ENCODE peak calls at places on chromosomes 1 and 21, in ten cellular contexts. One of them, this sample, is unnamed.

GRCh38 chr1:55605155-55605554 is 390.0 kb upstream of the USP24 start:
- DNase-seq in adrenal gland: no peak
- DNase-seq in stomach: no peak
- DNase-seq in testis: no peak
- DNase-seq in IMR-90: no peak
- DNase-seq in thyroid gland: no peak
- DNase-seq in A549: no peak
- DNase-seq in ovary: no peak
- DNase-seq in transverse colon: no peak
- DNase-seq in breast epithelium: no peak
- DNase-seq in this sample: no peak

GRCh38 chr1:39695011-39695410 is 3.8 kb upstream of the HPCAL4 start:
- DNase-seq in adrenal gland: no peak
- DNase-seq in stomach: no peak
- DNase-seq in testis: no peak
- DNase-seq in IMR-90: peak; percentile 25
- DNase-seq in thyroid gland: no peak
- DNase-seq in A549: no peak
- DNase-seq in ovary: no peak
- DNase-seq in transverse colon: no peak
- DNase-seq in breast epithelium: no peak
- DNase-seq in this sample: no peak

GRCh38 chr1:55285849-55286248 is 70.7 kb upstream of the USP24 start:
- DNase-seq in adrenal gland: no peak
- DNase-seq in stomach: no peak
- DNase-seq in testis: no peak
- DNase-seq in IMR-90: no peak
- DNase-seq in thyroid gland: no peak
- DNase-seq in A549: peak; percentile 51
- DNase-seq in ovary: no peak
- DNase-seq in transverse colon: no peak
- DNase-seq in breast epithelium: no peak
- DNase-seq in this sample: no peak

GRCh38 chr1:65084068-65084467 is 63.9 kb upstream of the AK4 start:
- DNase-seq in adrenal gland: no peak
- DNase-seq in stomach: no peak
- DNase-seq in testis: no peak
- DNase-seq in IMR-90: no peak
- DNase-seq in thyroid gland: no peak
- DNase-seq in A549: no peak
- DNase-seq in ovary: no peak
- DNase-seq in transverse colon: no peak
- DNase-seq in breast epithelium: no peak
- DNase-seq in this sample: no peak

GRCh38 chr1:175089319-175089718 is 21.7 kb downstream of the TNN start:
- DNase-seq in adrenal gland: no peak
- DNase-seq in stomach: no peak
- DNase-seq in testis: no peak
- DNase-seq in IMR-90: no peak
- DNase-seq in thyroid gland: no peak
- DNase-seq in A549: no peak
- DNase-seq in ovary: no peak
- DNase-seq in transverse colon: no peak
- DNase-seq in breast epithelium: no peak
- DNase-seq in this sample: no peak

GRCh38 chr1:210407207-210407886 is 78.6 kb downstream of the HHAT start:
- DNase-seq in adrenal gland: peak; percentile 79
- DNase-seq in stomach: peak; percentile 77
- DNase-seq in testis: peak; percentile 87
- DNase-seq in IMR-90: peak; percentile 56
- DNase-seq in thyroid gland: peak; percentile 67
- DNase-seq in A549: peak; percentile 60
- DNase-seq in ovary: peak; percentile 66
- DNase-seq in transverse colon: peak; percentile 76
- DNase-seq in breast epithelium: peak; percentile 71
- DNase-seq in this sample: peak; percentile 73

GRCh38 chr1:240001177-240001740 is 90.4 kb upstream of the FMN2 start:
- DNase-seq in adrenal gland: no peak
- DNase-seq in stomach: no peak
- DNase-seq in testis: no peak
- DNase-seq in IMR-90: no peak
- DNase-seq in thyroid gland: no peak
- DNase-seq in A549: no peak
- DNase-seq in ovary: no peak
- DNase-seq in transverse colon: no peak
- DNase-seq in breast epithelium: no peak
- DNase-seq in this sample: no peak

GRCh38 chr1:96509351-96509750 is 212.2 kb upstream of the PTBP2 start:
- DNase-seq in adrenal gland: no peak
- DNase-seq in stomach: no peak
- DNase-seq in testis: no peak
- DNase-seq in IMR-90: no peak
- DNase-seq in thyroid gland: no peak
- DNase-seq in A549: no peak
- DNase-seq in ovary: no peak
- DNase-seq in transverse colon: no peak
- DNase-seq in breast epithelium: no peak
- DNase-seq in this sample: no peak

GRCh38 chr1:43973981-43974442 is 748 bp upstream of the ATP6V0B start:
- DNase-seq in adrenal gland: no peak
- DNase-seq in stomach: no peak
- DNase-seq in testis: no peak
- DNase-seq in IMR-90: no peak
- DNase-seq in thyroid gland: no peak
- DNase-seq in A549: no peak
- DNase-seq in ovary: no peak
- DNase-seq in transverse colon: no peak
- DNase-seq in breast epithelium: no peak
- DNase-seq in this sample: peak; percentile 3

GRCh38 chr1:208243522-208243850 is 698 bp downstream of the PLXNA2 start:
- DNase-seq in adrenal gland: no peak
- DNase-seq in stomach: no peak
- DNase-seq in testis: peak; percentile 26
- DNase-seq in IMR-90: no peak
- DNase-seq in thyroid gland: peak; percentile 36
- DNase-seq in A549: peak; percentile 21
- DNase-seq in ovary: no peak
- DNase-seq in transverse colon: no peak
- DNase-seq in breast epithelium: no peak
- DNase-seq in this sample: no peak
- H3K4me1 ChIP-seq in adrenal gland: peaks cover 19% of the 10 kb centered on the region
- H3K4me1 ChIP-seq in stomach: peaks cover 56% of the 10 kb centered on the region
- H3K4me1 ChIP-seq in testis: peaks cover 9% of the 10 kb centered on the region
- H3K4me1 ChIP-seq in IMR-90: peaks cover 7% of the 10 kb centered on the region
- H3K4me1 ChIP-seq in thyroid gland: peaks cover 51% of the 10 kb centered on the region
- H3K4me1 ChIP-seq in A549: peaks cover 30% of the 10 kb centered on the region
- H3K4me1 ChIP-seq in ovary: peaks cover 15% of the 10 kb centered on the region
- H3K4me1 ChIP-seq in transverse colon: peaks cover 49% of the 10 kb centered on the region
- H3K4me1 ChIP-seq in breast epithelium: peaks cover 4% of the 10 kb centered on the region
- H3K4me1 ChIP-seq in this sample: no peaks in the 10 kb centered on the region

GRCh38 chr1:35151220-35151619 is 41.7 kb downstream of the SFPQ start:
- DNase-seq in adrenal gland: no peak
- DNase-seq in stomach: no peak
- DNase-seq in testis: no peak
- DNase-seq in IMR-90: no peak
- DNase-seq in thyroid gland: no peak
- DNase-seq in A549: no peak
- DNase-seq in ovary: no peak
- DNase-seq in transverse colon: no peak
- DNase-seq in breast epithelium: no peak
- DNase-seq in this sample: no peak
- TF ChIP-seq POLR2A in adrenal gland: no peak
- TF ChIP-seq POLR2A in stomach: no peak
- TF ChIP-seq POLR2A in testis: no peak
- TF ChIP-seq POLR2A in IMR-90: no peak
- TF ChIP-seq POLR2A in thyroid gland: no peak
- TF ChIP-seq POLR2A in A549: no peak
- TF ChIP-seq POLR2A in ovary: no peak
- TF ChIP-seq POLR2A in transverse colon: no peak
- TF ChIP-seq POLR2A in breast epithelium: no peak
- TF ChIP-seq POLR2A in this sample: no peak

DNA sequence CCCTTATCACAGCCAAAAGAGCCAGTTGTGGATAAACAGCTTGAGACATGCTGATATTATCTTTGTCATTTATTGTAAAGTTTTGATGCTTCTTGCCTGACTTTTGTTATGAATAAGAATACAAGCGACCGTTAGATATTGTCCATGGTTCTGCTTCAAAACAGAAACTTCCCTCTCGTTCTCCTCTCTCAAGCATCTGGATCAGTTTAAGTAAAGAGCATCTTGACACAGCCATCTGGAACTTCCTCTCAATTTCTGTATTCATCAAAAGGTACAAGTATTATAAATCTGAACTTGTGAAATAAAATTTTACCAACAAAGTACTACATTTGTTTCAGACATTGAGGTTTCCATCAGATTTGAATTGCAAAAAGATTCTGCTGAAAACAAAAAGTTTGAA is 36.3 kb upstream of the CLDN14 start:
- DNase-seq in adrenal gland: no peak
- DNase-seq in stomach: no peak
- DNase-seq in testis: no peak
- DNase-seq in IMR-90: no peak
- DNase-seq in thyroid gland: no peak
- DNase-seq in A549: no peak
- DNase-seq in ovary: no peak
- DNase-seq in transverse colon: no peak
- DNase-seq in breast epithelium: no peak
- DNase-seq in this sample: no peak
- H3K4me1 ChIP-seq in adrenal gland: no peaks in the 10 kb centered on the region
- H3K4me1 ChIP-seq in stomach: no peaks in the 10 kb centered on the region
- H3K4me1 ChIP-seq in testis: no peaks in the 10 kb centered on the region
- H3K4me1 ChIP-seq in IMR-90: no peaks in the 10 kb centered on the region
- H3K4me1 ChIP-seq in thyroid gland: peaks cover 9% of the 10 kb centered on the region
- H3K4me1 ChIP-seq in A549: no peaks in the 10 kb centered on the region
- H3K4me1 ChIP-seq in ovary: no peaks in the 10 kb centered on the region
- H3K4me1 ChIP-seq in transverse colon: no peaks in the 10 kb centered on the region
- H3K4me1 ChIP-seq in breast epithelium: peaks cover 4% of the 10 kb centered on the region
- H3K4me1 ChIP-seq in this sample: no peaks in the 10 kb centered on the region

DNA sequence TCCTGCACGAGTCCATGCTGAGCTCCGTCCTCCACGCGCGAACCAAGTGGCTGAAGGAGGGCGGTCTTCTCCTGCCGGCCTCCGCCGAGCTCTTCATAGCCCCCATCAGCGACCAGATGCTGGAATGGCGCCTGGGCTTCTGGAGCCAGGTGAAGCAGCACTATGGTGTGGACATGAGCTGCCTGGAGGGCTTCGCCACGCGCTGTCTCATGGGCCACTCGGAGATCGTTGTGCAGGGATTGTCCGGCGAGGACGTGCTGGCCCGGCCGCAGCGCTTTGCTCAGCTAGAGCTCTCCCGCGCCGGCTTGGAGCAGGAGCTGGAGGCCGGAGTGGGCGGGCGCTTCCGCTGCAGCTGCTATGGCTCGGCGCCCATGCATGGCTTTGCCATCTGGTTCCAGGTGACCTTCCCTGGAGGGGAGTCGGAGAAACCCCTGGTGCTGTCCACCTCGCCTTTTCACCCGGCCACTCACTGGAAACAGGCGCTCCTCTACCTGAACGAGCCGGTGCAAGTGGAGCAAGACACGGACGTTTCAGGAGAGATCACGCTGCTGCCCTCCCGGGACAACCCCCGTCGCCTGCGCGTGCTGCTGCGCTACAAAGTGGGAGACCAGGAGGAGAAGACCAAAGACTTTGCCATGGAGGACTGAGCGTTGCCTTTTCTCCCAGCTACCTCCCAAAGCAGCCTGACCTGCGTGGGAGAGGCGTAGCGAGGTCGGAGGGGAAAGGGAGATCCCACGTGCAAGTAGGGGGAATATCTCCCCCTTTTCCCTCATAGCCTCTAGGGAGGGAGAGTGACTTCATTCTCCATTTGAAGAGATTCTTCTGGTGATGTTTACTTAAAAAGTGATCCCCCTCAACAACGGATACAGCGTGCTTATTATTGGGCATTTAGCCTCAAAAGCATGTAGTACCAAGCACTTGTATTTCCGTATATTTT is 991 bp downstream of the PRMT6 start:
- DNase-seq in adrenal gland: peak; percentile 71
- DNase-seq in stomach: peak; percentile 73
- DNase-seq in testis: peak; percentile 78
- DNase-seq in IMR-90: peak; percentile 55
- DNase-seq in thyroid gland: peak; percentile 78
- DNase-seq in A549: no peak
- DNase-seq in ovary: peak; percentile 74
- DNase-seq in transverse colon: peak; percentile 68
- DNase-seq in breast epithelium: peak; percentile 58
- DNase-seq in this sample: peak; percentile 66
- TF ChIP-seq POLR2A in adrenal gland: peak; percentile 35
- TF ChIP-seq POLR2A in stomach: no peak
- TF ChIP-seq POLR2A in testis: no peak
- TF ChIP-seq POLR2A in IMR-90: no peak
- TF ChIP-seq POLR2A in thyroid gland: peak; percentile 32
- TF ChIP-seq POLR2A in A549: no peak
- TF ChIP-seq POLR2A in ovary: no peak
- TF ChIP-seq POLR2A in transverse colon: no peak
- TF ChIP-seq POLR2A in breast epithelium: no peak
- TF ChIP-seq POLR2A in this sample: no peak

GRCh38 chr21:45821315-45822001 is 160.1 kb upstream of the COL6A1 start:
- DNase-seq in adrenal gland: no peak
- DNase-seq in stomach: no peak
- DNase-seq in testis: peak; percentile 10
- DNase-seq in IMR-90: no peak
- DNase-seq in thyroid gland: no peak
- DNase-seq in A549: no peak
- DNase-seq in ovary: no peak
- DNase-seq in transverse colon: no peak
- DNase-seq in breast epithelium: no peak
- DNase-seq in this sample: no peak
- H3K4me1 ChIP-seq in adrenal gland: peaks cover 8% of the 10 kb centered on the region
- H3K4me1 ChIP-seq in stomach: no peaks in the 10 kb centered on the region
- H3K4me1 ChIP-seq in testis: peaks cover 8% of the 10 kb centered on the region
- H3K4me1 ChIP-seq in IMR-90: peaks cover 16% of the 10 kb centered on the region
- H3K4me1 ChIP-seq in thyroid gland: no peaks in the 10 kb centered on the region
- H3K4me1 ChIP-seq in A549: peaks cover 28% of the 10 kb centered on the region
- H3K4me1 ChIP-seq in ovary: peaks cover 3% of the 10 kb centered on the region
- H3K4me1 ChIP-seq in transverse colon: no peaks in the 10 kb centered on the region
- H3K4me1 ChIP-seq in breast epithelium: no peaks in the 10 kb centered on the region
- H3K4me1 ChIP-seq in this sample: no peaks in the 10 kb centered on the region